ENCODE peak calls at places on chromosomes 7 and 10, in four cellular contexts. Q is CD8-positive, alpha-beta memory T cell; N is nephron progenitor cell; X is Caco-2. K is an unnamed sample.
A peak's percentile ranks its signal among the peaks of the same experiment; 100 is the strongest.

GRCh38 chr7:12244129-12244528 is 33.0 kb downstream of the TMEM106B start:
- DNase-seq in Q (no peak), N (peak; percentile 8), X (peak; percentile 71), K (no peak)

GRCh38 chr10:28661035-28661434 is 16.3 kb upstream of the BAMBI start:
- DNase-seq in Q (no peak), N (no peak), X (no peak), K (no peak)

GRCh38 chr10:80187465-80188409 is 17.6 kb downstream of the ANXA11 start:
- DNase-seq in Q (peak; percentile 87), N (no peak), X (no peak), K (peak; percentile 83)

GRCh38 chr7:131232768-131233167 is 94.9 kb upstream of the MKLN1 start:
- DNase-seq in Q (no peak), N (no peak), X (no peak), K (no peak)

GRCh38 chr10:125332548-125333208 is 172.3 kb upstream of the CTBP2 start:
- DNase-seq in Q (no peak), N (no peak), X (no peak), K (no peak)

GRCh38 chr7:45160374-45160773 is 2.8 kb downstream of the RAMP3 start:
- DNase-seq in Q (no peak), N (no peak), X (no peak), K (no peak)

GRCh38 chr10:12394236-12395033 is 45.1 kb downstream of the CAMK1D start:
- DNase-seq in Q (no peak), N (no peak), X (no peak), K (no peak)

GRCh38 chr7:129008645-129009414 is 46.1 kb downstream of the TNPO3 start:
- DNase-seq in Q (no peak), N (no peak), X (no peak), K (no peak)

GRCh38 chr10:69067189-69067588 is 20.7 kb upstream of the SRGN start:
- DNase-seq in Q (no peak), N (no peak), X (no peak), K (no peak)

GRCh38 chr7:4143511-4144160 is 538.5 kb upstream of the FOXK1 start:
- DNase-seq in Q (no peak), N (no peak), X (no peak), K (no peak)

GRCh38 chr7:93559624-93560491 is 14.7 kb downstream of the CALCR start:
- DNase-seq in Q (no peak), N (no peak), X (no peak), K (no peak)

GRCh38 chr10:35331894-35332640 is 4.2 kb upstream of the CCNY start:
- DNase-seq in Q (no peak), N (no peak), X (no peak), K (no peak)

GRCh38 chr7:100053201-100053600 is 3.6 kb downstream of the ZSCAN21 start:
- DNase-seq in Q (peak; percentile 27), N (no peak), X (peak; percentile 60), K (no peak)

GRCh38 chr7:153524070-153524601 is 528.1 kb upstream of the DPP6 start:
- DNase-seq in Q (no peak), N (no peak), X (no peak), K (no peak)

GRCh38 chr7:52017802-52018679 is 701.4 kb upstream of the COBL start:
- DNase-seq in Q (no peak), N (peak; percentile 53), X (peak; percentile 69), K (no peak)

GRCh38 chr7:16512097-16512496 is 14.5 kb upstream of the LRRC72 start:
- DNase-seq in Q (no peak), N (no peak), X (no peak), K (no peak)

GRCh38 chr10:51666476-51666875 is 32.9 kb downstream of the CSTF2T start:
- DNase-seq in Q (no peak), N (no peak), X (no peak), K (no peak)

GRCh38 chr10:45063605-45064231 is 63.0 kb downstream of the ZNF22 start:
- DNase-seq in Q (no peak), N (no peak), X (no peak), K (no peak)

GRCh38 chr7:142391191-142391992 is 133.5 kb upstream of the PRSS58 start:
- DNase-seq in Q (peak; percentile 19), N (peak; percentile 70), X (no peak), K (peak; percentile 33)

K was measured in T-cell.